ENCODE peak calls at places on chromosomes 16 and 17, in nine cellular contexts. D is right cardiac atrium; X is right lobe of liver; C is upper lobe of right lung; N is naive thymus-derived CD4-positive, alpha-beta T cell; L is Peyer's patch; G is left ventricle myocardium inferior; H is pancreas; E is effector memory CD4-positive, alpha-beta T cell. Q is an unnamed sample. For H3K4me1, the result is how much of the 10 kb centered on the place peaks cover.

GRCh38 chr17:32258383-32259121 is 7.1 kb upstream of the RHBDL3 start:
- DNase-seq in L (no peak), H (no peak), E (no peak), D (no peak), N (no peak), G (no peak), X (no peak), C (no peak), Q (no peak)

GRCh38 chr17:77441130-77441920 is 300.6 kb downstream of the SEC14L1 start:
- DNase-seq in G (no peak), H (no peak), X (no peak), E (peak), C (no peak), L (no peak), N (peak), D (no peak), Q (no peak)

GRCh38 chr16:22732315-22732840 is 81.6 kb upstream of the HS3ST2 start:
- DNase-seq in D (no peak), E (no peak), H (no peak), X (no peak), G (no peak), C (no peak), L (no peak), N (no peak), Q (no peak)

GRCh38 chr16:56222482-56222997 is 31.3 kb downstream of the GNAO1 start:
- DNase-seq in H (no peak), D (no peak), C (no peak), E (no peak), G (no peak), L (no peak), X (no peak), N (no peak), Q (no peak)

GRCh38 chr17:73165616-73166404 is 1.0 kb downstream of the SSTR2 start:
- DNase-seq in G (no peak), D (no peak), N (no peak), E (no peak), H (no peak), L (no peak), C (no peak), X (no peak), Q (no peak)

GRCh38 chr17:18319604-18320256 is 4.6 kb downstream of the SMCR8 start:
- DNase-seq in L (no peak), E (no peak), G (no peak), C (no peak), X (no peak), H (no peak), N (peak), D (no peak), Q (peak)

GRCh38 chr16:4661661-4662060 is 31.7 kb upstream of the NUDT16L1 start:
- DNase-seq in E (no peak), N (peak), X (no peak), D (no peak), C (peak), L (no peak), H (no peak), G (no peak), Q (no peak)

GRCh38 chr16:90046971-90047713 is 27.9 kb upstream of the DBNDD1 start:
- DNase-seq in L (no peak), E (no peak), X (peak), H (peak), G (peak), N (no peak), D (peak), C (peak), Q (peak)

GRCh38 chr17:27577884-27578717 is 52.9 kb upstream of the LGALS9 start:
- DNase-seq in H (peak), G (peak), C (no peak), X (no peak), L (no peak), N (no peak), D (peak), E (no peak), Q (no peak)

GRCh38 chr17:33292184-33292980 is 713 bp downstream of the ASIC2 start:
- DNase-seq in D (no peak), X (no peak), G (no peak), E (no peak), N (no peak), C (no peak), H (peak), L (peak), Q (no peak)
- H3K4me3 ChIP-seq in D (peak), X (no peak), G (peak), E (no peak), N (no peak), C (peak), H (no peak), L (peak), Q (peak)

GRCh38 chr17:81470270-81470943 is 42.2 kb downstream of the ACTG1 start:
- DNase-seq in N (no peak), C (no peak), H (no peak), X (no peak), D (no peak), E (no peak), L (no peak), G (no peak), Q (no peak)
- H3K4me1 ChIP-seq in N (under half), C (under half), H (under half), X (under half), D (under half), E (under half), L (under half), G (under half), Q (under half)

DNA sequence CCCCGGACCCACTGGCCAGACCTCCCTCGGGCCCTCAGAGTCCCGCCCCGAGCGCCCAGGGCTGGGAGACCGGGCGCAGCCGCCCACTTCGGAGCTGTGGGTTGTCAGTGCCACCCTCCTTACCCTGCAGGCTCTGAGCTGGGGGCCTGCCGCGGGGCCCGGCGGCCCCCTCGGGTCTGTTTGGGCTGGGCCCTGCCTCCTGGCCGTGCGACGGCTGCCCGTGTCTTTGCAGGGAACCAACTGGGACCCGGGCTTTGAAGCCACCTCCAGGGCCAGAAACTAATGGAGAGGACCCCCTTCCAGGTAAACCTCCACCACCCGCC is 443 bp downstream of the TEDC2 start:
- DNase-seq in L (no peak), E (no peak), G (no peak), X (no peak), C (no peak), N (no peak), D (no peak), H (no peak), Q (no peak)
- H3K27ac ChIP-seq in L (no peak), E (no peak), G (peak), X (no peak), C (no peak), N (peak), D (no peak), H (no peak), Q (no peak)

DNA sequence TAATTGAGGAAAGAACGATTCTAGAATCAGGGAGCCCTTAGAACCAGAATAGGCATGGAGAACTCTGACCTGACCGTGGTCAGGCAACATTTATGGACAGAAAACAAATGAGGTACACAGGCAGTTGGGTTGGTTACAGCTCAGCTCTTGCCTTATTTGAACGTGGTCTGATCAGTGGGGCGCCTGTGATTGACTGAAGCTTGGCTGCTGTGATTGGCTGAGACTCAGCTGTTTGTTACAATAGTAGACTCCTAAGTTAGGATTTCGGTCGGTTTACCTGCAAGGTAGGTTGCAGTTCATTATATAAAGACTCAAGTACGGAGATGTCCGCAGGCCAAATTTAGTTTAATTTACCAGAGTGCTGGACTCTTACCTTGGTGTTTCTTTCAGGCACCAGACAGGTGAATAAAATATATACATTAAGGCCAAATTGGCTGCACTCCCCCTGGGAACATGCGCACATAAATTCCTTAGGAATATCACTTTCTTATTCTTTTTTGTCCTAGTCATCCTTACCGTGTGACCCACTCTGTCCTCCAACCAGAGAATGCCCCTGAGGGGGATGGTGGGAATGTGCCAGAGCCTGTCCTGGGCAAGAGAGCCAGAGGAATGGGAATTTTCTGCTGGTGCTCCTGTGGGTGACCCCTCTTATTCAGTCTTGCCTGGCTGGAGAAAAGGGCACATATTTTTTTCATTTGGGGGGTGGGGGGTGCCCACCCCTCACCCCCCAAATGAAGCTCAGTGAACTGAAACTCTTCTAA is 7.5 kb upstream of the CSNK2A2 start:
- DNase-seq in N (no peak), D (no peak), X (no peak), L (no peak), G (no peak), C (no peak), E (no peak), H (no peak), Q (no peak)
- H3K4me3 ChIP-seq in N (no peak), D (no peak), X (no peak), L (no peak), G (no peak), C (no peak), E (no peak), H (no peak), Q (no peak)

Q was measured in prostate gland.